ENCODE peak calls at places on chromosomes 16 and 17, in nine cellular contexts. One of them, this sample, is unnamed.

GRCh38 chr17:49580981-49581644 is 5.4 kb downstream of the NXPH3 start:
- DNase-seq in ACHN: no peak
- DNase-seq in activated T-helper 2 cell treated with anti-CD3 and anti-CD28 coated beads, Interferon-gamma antibody, Interleukin-2, Interleukin-4, amounts not matched to agents 10 μg/mL and 5 μg/mL and 100 μg/mL, durations not matched to agents 14 hours and 24 hours and 36 hours: no peak
- DNase-seq in activated CD4-positive, CD25-positive, alpha-beta regulatory T cell treated with anti-CD3 and anti-CD28 coated beads, Interleukin-2, amount 50 U/mL, for 16 hours: no peak
- DNase-seq in GM19239: no peak
- DNase-seq in fibroblast of the aortic adventitia: no peak
- DNase-seq in central memory CD8-positive, alpha-beta T cell: no peak
- DNase-seq in neural crest cell: no peak
- DNase-seq in Karpas-422: no peak
- DNase-seq in this sample: no peak

GRCh38 chr16:70429888-70430666 is 8.8 kb downstream of the ST3GAL2 start:
- DNase-seq in ACHN: no peak
- DNase-seq in activated T-helper 2 cell treated with anti-CD3 and anti-CD28 coated beads, Interferon-gamma antibody, Interleukin-2, Interleukin-4, amounts not matched to agents 10 μg/mL and 5 μg/mL and 100 μg/mL, durations not matched to agents 14 hours and 24 hours and 36 hours: no peak
- DNase-seq in activated CD4-positive, CD25-positive, alpha-beta regulatory T cell treated with anti-CD3 and anti-CD28 coated beads, Interleukin-2, amount 50 U/mL, for 16 hours: no peak
- DNase-seq in GM19239: no peak
- DNase-seq in fibroblast of the aortic adventitia: no peak
- DNase-seq in central memory CD8-positive, alpha-beta T cell: no peak
- DNase-seq in neural crest cell: no peak
- DNase-seq in Karpas-422: peak
- DNase-seq in this sample: no peak

GRCh38 chr17:18978050-18978449 is 26.1 kb downstream of the SLC5A10 start:
- DNase-seq in ACHN: no peak
- DNase-seq in activated T-helper 2 cell treated with anti-CD3 and anti-CD28 coated beads, Interferon-gamma antibody, Interleukin-2, Interleukin-4, amounts not matched to agents 10 μg/mL and 5 μg/mL and 100 μg/mL, durations not matched to agents 14 hours and 24 hours and 36 hours: no peak
- DNase-seq in activated CD4-positive, CD25-positive, alpha-beta regulatory T cell treated with anti-CD3 and anti-CD28 coated beads, Interleukin-2, amount 50 U/mL, for 16 hours: no peak
- DNase-seq in GM19239: no peak
- DNase-seq in fibroblast of the aortic adventitia: no peak
- DNase-seq in central memory CD8-positive, alpha-beta T cell: no peak
- DNase-seq in neural crest cell: no peak
- DNase-seq in Karpas-422: no peak
- DNase-seq in this sample: no peak

GRCh38 chr17:933168-934083 is 46.1 kb downstream of the NXN start:
- DNase-seq in ACHN: peak
- DNase-seq in activated T-helper 2 cell treated with anti-CD3 and anti-CD28 coated beads, Interferon-gamma antibody, Interleukin-2, Interleukin-4, amounts not matched to agents 10 μg/mL and 5 μg/mL and 100 μg/mL, durations not matched to agents 14 hours and 24 hours and 36 hours: no peak
- DNase-seq in activated CD4-positive, CD25-positive, alpha-beta regulatory T cell treated with anti-CD3 and anti-CD28 coated beads, Interleukin-2, amount 50 U/mL, for 16 hours: no peak
- DNase-seq in GM19239: no peak
- DNase-seq in fibroblast of the aortic adventitia: peak
- DNase-seq in central memory CD8-positive, alpha-beta T cell: no peak
- DNase-seq in neural crest cell: no peak
- DNase-seq in Karpas-422: no peak
- DNase-seq in this sample: peak

GRCh38 chr17:149897-150575 is 12.7 kb downstream of the SCGB1C2 start:
- DNase-seq in ACHN: no peak
- DNase-seq in activated T-helper 2 cell treated with anti-CD3 and anti-CD28 coated beads, Interferon-gamma antibody, Interleukin-2, Interleukin-4, amounts not matched to agents 10 μg/mL and 5 μg/mL and 100 μg/mL, durations not matched to agents 14 hours and 24 hours and 36 hours: no peak
- DNase-seq in activated CD4-positive, CD25-positive, alpha-beta regulatory T cell treated with anti-CD3 and anti-CD28 coated beads, Interleukin-2, amount 50 U/mL, for 16 hours: no peak
- DNase-seq in GM19239: no peak
- DNase-seq in fibroblast of the aortic adventitia: no peak
- DNase-seq in central memory CD8-positive, alpha-beta T cell: no peak
- DNase-seq in neural crest cell: no peak
- DNase-seq in Karpas-422: no peak
- DNase-seq in this sample: no peak

GRCh38 chr17:82302991-82303943 is 14.1 kb downstream of the CD7 start:
- DNase-seq in ACHN: no peak
- DNase-seq in activated T-helper 2 cell treated with anti-CD3 and anti-CD28 coated beads, Interferon-gamma antibody, Interleukin-2, Interleukin-4, amounts not matched to agents 10 μg/mL and 5 μg/mL and 100 μg/mL, durations not matched to agents 14 hours and 24 hours and 36 hours: no peak
- DNase-seq in activated CD4-positive, CD25-positive, alpha-beta regulatory T cell treated with anti-CD3 and anti-CD28 coated beads, Interleukin-2, amount 50 U/mL, for 16 hours: no peak
- DNase-seq in GM19239: no peak
- DNase-seq in fibroblast of the aortic adventitia: no peak
- DNase-seq in central memory CD8-positive, alpha-beta T cell: no peak
- DNase-seq in neural crest cell: no peak
- DNase-seq in Karpas-422: no peak
- DNase-seq in this sample: no peak

GRCh38 chr17:50370052-50370451 is 2.9 kb downstream of the MRPL27 start:
- DNase-seq in ACHN: no peak
- DNase-seq in activated T-helper 2 cell treated with anti-CD3 and anti-CD28 coated beads, Interferon-gamma antibody, Interleukin-2, Interleukin-4, amounts not matched to agents 10 μg/mL and 5 μg/mL and 100 μg/mL, durations not matched to agents 14 hours and 24 hours and 36 hours: no peak
- DNase-seq in activated CD4-positive, CD25-positive, alpha-beta regulatory T cell treated with anti-CD3 and anti-CD28 coated beads, Interleukin-2, amount 50 U/mL, for 16 hours: no peak
- DNase-seq in GM19239: no peak
- DNase-seq in fibroblast of the aortic adventitia: no peak
- DNase-seq in central memory CD8-positive, alpha-beta T cell: no peak
- DNase-seq in neural crest cell: no peak
- DNase-seq in Karpas-422: no peak
- DNase-seq in this sample: no peak

GRCh38 chr17:79811036-79811887 is 14.4 kb upstream of the CBX8 start:
- DNase-seq in ACHN: peak
- DNase-seq in activated T-helper 2 cell treated with anti-CD3 and anti-CD28 coated beads, Interferon-gamma antibody, Interleukin-2, Interleukin-4, amounts not matched to agents 10 μg/mL and 5 μg/mL and 100 μg/mL, durations not matched to agents 14 hours and 24 hours and 36 hours: no peak
- DNase-seq in activated CD4-positive, CD25-positive, alpha-beta regulatory T cell treated with anti-CD3 and anti-CD28 coated beads, Interleukin-2, amount 50 U/mL, for 16 hours: no peak
- DNase-seq in GM19239: no peak
- DNase-seq in fibroblast of the aortic adventitia: no peak
- DNase-seq in central memory CD8-positive, alpha-beta T cell: no peak
- DNase-seq in neural crest cell: no peak
- DNase-seq in Karpas-422: peak
- DNase-seq in this sample: peak

GRCh38 chr17:79650283-79650682 is 39.4 kb upstream of the RBFOX3 start:
- DNase-seq in ACHN: no peak
- DNase-seq in activated T-helper 2 cell treated with anti-CD3 and anti-CD28 coated beads, Interferon-gamma antibody, Interleukin-2, Interleukin-4, amounts not matched to agents 10 μg/mL and 5 μg/mL and 100 μg/mL, durations not matched to agents 14 hours and 24 hours and 36 hours: peak
- DNase-seq in activated CD4-positive, CD25-positive, alpha-beta regulatory T cell treated with anti-CD3 and anti-CD28 coated beads, Interleukin-2, amount 50 U/mL, for 16 hours: no peak
- DNase-seq in GM19239: no peak
- DNase-seq in fibroblast of the aortic adventitia: no peak
- DNase-seq in central memory CD8-positive, alpha-beta T cell: no peak
- DNase-seq in neural crest cell: no peak
- DNase-seq in Karpas-422: no peak
- DNase-seq in this sample: no peak

GRCh38 chr17:67656494-67657203 is 61.1 kb upstream of the NOL11 start:
- DNase-seq in ACHN: no peak
- DNase-seq in activated T-helper 2 cell treated with anti-CD3 and anti-CD28 coated beads, Interferon-gamma antibody, Interleukin-2, Interleukin-4, amounts not matched to agents 10 μg/mL and 5 μg/mL and 100 μg/mL, durations not matched to agents 14 hours and 24 hours and 36 hours: no peak
- DNase-seq in activated CD4-positive, CD25-positive, alpha-beta regulatory T cell treated with anti-CD3 and anti-CD28 coated beads, Interleukin-2, amount 50 U/mL, for 16 hours: no peak
- DNase-seq in GM19239: no peak
- DNase-seq in fibroblast of the aortic adventitia: no peak
- DNase-seq in central memory CD8-positive, alpha-beta T cell: no peak
- DNase-seq in neural crest cell: no peak
- DNase-seq in Karpas-422: no peak
- DNase-seq in this sample: no peak

GRCh38 chr17:81388612-81389367 is 6.5 kb upstream of the BAHCC1 start:
- DNase-seq in ACHN: no peak
- DNase-seq in activated T-helper 2 cell treated with anti-CD3 and anti-CD28 coated beads, Interferon-gamma antibody, Interleukin-2, Interleukin-4, amounts not matched to agents 10 μg/mL and 5 μg/mL and 100 μg/mL, durations not matched to agents 14 hours and 24 hours and 36 hours: no peak
- DNase-seq in activated CD4-positive, CD25-positive, alpha-beta regulatory T cell treated with anti-CD3 and anti-CD28 coated beads, Interleukin-2, amount 50 U/mL, for 16 hours: no peak
- DNase-seq in GM19239: no peak
- DNase-seq in fibroblast of the aortic adventitia: no peak
- DNase-seq in central memory CD8-positive, alpha-beta T cell: no peak
- DNase-seq in neural crest cell: no peak
- DNase-seq in Karpas-422: no peak
- DNase-seq in this sample: peak

GRCh38 chr16:78560997-78561396 is 461.5 kb downstream of the WWOX start:
- DNase-seq in ACHN: no peak
- DNase-seq in activated T-helper 2 cell treated with anti-CD3 and anti-CD28 coated beads, Interferon-gamma antibody, Interleukin-2, Interleukin-4, amounts not matched to agents 10 μg/mL and 5 μg/mL and 100 μg/mL, durations not matched to agents 14 hours and 24 hours and 36 hours: no peak
- DNase-seq in activated CD4-positive, CD25-positive, alpha-beta regulatory T cell treated with anti-CD3 and anti-CD28 coated beads, Interleukin-2, amount 50 U/mL, for 16 hours: no peak
- DNase-seq in GM19239: no peak
- DNase-seq in fibroblast of the aortic adventitia: no peak
- DNase-seq in central memory CD8-positive, alpha-beta T cell: no peak
- DNase-seq in neural crest cell: no peak
- DNase-seq in Karpas-422: no peak
- DNase-seq in this sample: no peak

GRCh38 chr16:11134722-11135121 is 121.3 kb downstream of the SOCS1 start:
- DNase-seq in ACHN: no peak
- DNase-seq in activated T-helper 2 cell treated with anti-CD3 and anti-CD28 coated beads, Interferon-gamma antibody, Interleukin-2, Interleukin-4, amounts not matched to agents 10 μg/mL and 5 μg/mL and 100 μg/mL, durations not matched to agents 14 hours and 24 hours and 36 hours: no peak
- DNase-seq in activated CD4-positive, CD25-positive, alpha-beta regulatory T cell treated with anti-CD3 and anti-CD28 coated beads, Interleukin-2, amount 50 U/mL, for 16 hours: no peak
- DNase-seq in GM19239: no peak
- DNase-seq in fibroblast of the aortic adventitia: no peak
- DNase-seq in central memory CD8-positive, alpha-beta T cell: no peak
- DNase-seq in neural crest cell: no peak
- DNase-seq in Karpas-422: no peak
- DNase-seq in this sample: no peak

GRCh38 chr17:79702071-79702470 is 28.7 kb upstream of the ENPP7 start:
- DNase-seq in ACHN: no peak
- DNase-seq in activated T-helper 2 cell treated with anti-CD3 and anti-CD28 coated beads, Interferon-gamma antibody, Interleukin-2, Interleukin-4, amounts not matched to agents 10 μg/mL and 5 μg/mL and 100 μg/mL, durations not matched to agents 14 hours and 24 hours and 36 hours: no peak
- DNase-seq in activated CD4-positive, CD25-positive, alpha-beta regulatory T cell treated with anti-CD3 and anti-CD28 coated beads, Interleukin-2, amount 50 U/mL, for 16 hours: no peak
- DNase-seq in GM19239: no peak
- DNase-seq in fibroblast of the aortic adventitia: no peak
- DNase-seq in central memory CD8-positive, alpha-beta T cell: no peak
- DNase-seq in neural crest cell: no peak
- DNase-seq in Karpas-422: no peak
- DNase-seq in this sample: no peak

GRCh38 chr16:14015948-14016347 is 55.2 kb upstream of the MRTFB start:
- DNase-seq in ACHN: no peak
- DNase-seq in activated T-helper 2 cell treated with anti-CD3 and anti-CD28 coated beads, Interferon-gamma antibody, Interleukin-2, Interleukin-4, amounts not matched to agents 10 μg/mL and 5 μg/mL and 100 μg/mL, durations not matched to agents 14 hours and 24 hours and 36 hours: no peak
- DNase-seq in activated CD4-positive, CD25-positive, alpha-beta regulatory T cell treated with anti-CD3 and anti-CD28 coated beads, Interleukin-2, amount 50 U/mL, for 16 hours: no peak
- DNase-seq in GM19239: no peak
- DNase-seq in fibroblast of the aortic adventitia: peak
- DNase-seq in central memory CD8-positive, alpha-beta T cell: no peak
- DNase-seq in neural crest cell: no peak
- DNase-seq in Karpas-422: no peak
- DNase-seq in this sample: peak

GRCh38 chr16:8727857-8728618 is 53.6 kb downstream of the ABAT start:
- DNase-seq in ACHN: no peak
- DNase-seq in activated T-helper 2 cell treated with anti-CD3 and anti-CD28 coated beads, Interferon-gamma antibody, Interleukin-2, Interleukin-4, amounts not matched to agents 10 μg/mL and 5 μg/mL and 100 μg/mL, durations not matched to agents 14 hours and 24 hours and 36 hours: no peak
- DNase-seq in activated CD4-positive, CD25-positive, alpha-beta regulatory T cell treated with anti-CD3 and anti-CD28 coated beads, Interleukin-2, amount 50 U/mL, for 16 hours: no peak
- DNase-seq in GM19239: no peak
- DNase-seq in fibroblast of the aortic adventitia: no peak
- DNase-seq in central memory CD8-positive, alpha-beta T cell: no peak
- DNase-seq in neural crest cell: no peak
- DNase-seq in Karpas-422: no peak
- DNase-seq in this sample: no peak

GRCh38 chr17:31388770-31389672 is 2.5 kb upstream of the RAB11FIP4 start:
- DNase-seq in ACHN: peak
- DNase-seq in activated T-helper 2 cell treated with anti-CD3 and anti-CD28 coated beads, Interferon-gamma antibody, Interleukin-2, Interleukin-4, amounts not matched to agents 10 μg/mL and 5 μg/mL and 100 μg/mL, durations not matched to agents 14 hours and 24 hours and 36 hours: no peak
- DNase-seq in activated CD4-positive, CD25-positive, alpha-beta regulatory T cell treated with anti-CD3 and anti-CD28 coated beads, Interleukin-2, amount 50 U/mL, for 16 hours: no peak
- DNase-seq in GM19239: peak
- DNase-seq in fibroblast of the aortic adventitia: no peak
- DNase-seq in central memory CD8-positive, alpha-beta T cell: no peak
- DNase-seq in neural crest cell: peak
- DNase-seq in Karpas-422: peak
- DNase-seq in this sample: peak

GRCh38 chr17:57186231-57187019 is 69.9 kb upstream of the MSI2 start:
- DNase-seq in ACHN: no peak
- DNase-seq in activated T-helper 2 cell treated with anti-CD3 and anti-CD28 coated beads, Interferon-gamma antibody, Interleukin-2, Interleukin-4, amounts not matched to agents 10 μg/mL and 5 μg/mL and 100 μg/mL, durations not matched to agents 14 hours and 24 hours and 36 hours: no peak
- DNase-seq in activated CD4-positive, CD25-positive, alpha-beta regulatory T cell treated with anti-CD3 and anti-CD28 coated beads, Interleukin-2, amount 50 U/mL, for 16 hours: no peak
- DNase-seq in GM19239: no peak
- DNase-seq in fibroblast of the aortic adventitia: no peak
- DNase-seq in central memory CD8-positive, alpha-beta T cell: no peak
- DNase-seq in neural crest cell: no peak
- DNase-seq in Karpas-422: no peak
- DNase-seq in this sample: no peak

GRCh38 chr16:56332464-56333079 is 92.8 kb downstream of the AMFR start:
- DNase-seq in ACHN: peak
- DNase-seq in activated T-helper 2 cell treated with anti-CD3 and anti-CD28 coated beads, Interferon-gamma antibody, Interleukin-2, Interleukin-4, amounts not matched to agents 10 μg/mL and 5 μg/mL and 100 μg/mL, durations not matched to agents 14 hours and 24 hours and 36 hours: no peak
- DNase-seq in activated CD4-positive, CD25-positive, alpha-beta regulatory T cell treated with anti-CD3 and anti-CD28 coated beads, Interleukin-2, amount 50 U/mL, for 16 hours: no peak
- DNase-seq in GM19239: no peak
- DNase-seq in fibroblast of the aortic adventitia: peak
- DNase-seq in central memory CD8-positive, alpha-beta T cell: no peak
- DNase-seq in neural crest cell: peak
- DNase-seq in Karpas-422: peak
- DNase-seq in this sample: peak

GRCh38 chr16:30655815-30656347 is 2.4 kb upstream of the FBRS start:
- DNase-seq in ACHN: no peak
- DNase-seq in activated T-helper 2 cell treated with anti-CD3 and anti-CD28 coated beads, Interferon-gamma antibody, Interleukin-2, Interleukin-4, amounts not matched to agents 10 μg/mL and 5 μg/mL and 100 μg/mL, durations not matched to agents 14 hours and 24 hours and 36 hours: no peak
- DNase-seq in activated CD4-positive, CD25-positive, alpha-beta regulatory T cell treated with anti-CD3 and anti-CD28 coated beads, Interleukin-2, amount 50 U/mL, for 16 hours: no peak
- DNase-seq in GM19239: no peak
- DNase-seq in fibroblast of the aortic adventitia: no peak
- DNase-seq in central memory CD8-positive, alpha-beta T cell: no peak
- DNase-seq in neural crest cell: no peak
- DNase-seq in Karpas-422: no peak
- DNase-seq in this sample: no peak

GRCh38 chr17:39754161-39754957 is 16.6 kb downstream of the GRB7 start:
- DNase-seq in ACHN: peak
- DNase-seq in activated T-helper 2 cell treated with anti-CD3 and anti-CD28 coated beads, Interferon-gamma antibody, Interleukin-2, Interleukin-4, amounts not matched to agents 10 μg/mL and 5 μg/mL and 100 μg/mL, durations not matched to agents 14 hours and 24 hours and 36 hours: peak
- DNase-seq in activated CD4-positive, CD25-positive, alpha-beta regulatory T cell treated with anti-CD3 and anti-CD28 coated beads, Interleukin-2, amount 50 U/mL, for 16 hours: peak
- DNase-seq in GM19239: peak
- DNase-seq in fibroblast of the aortic adventitia: peak
- DNase-seq in central memory CD8-positive, alpha-beta T cell: peak
- DNase-seq in neural crest cell: peak
- DNase-seq in Karpas-422: peak
- DNase-seq in this sample: peak

GRCh38 chr17:28891201-28891600 is 6.3 kb downstream of the FLOT2 start:
- DNase-seq in ACHN: no peak
- DNase-seq in activated T-helper 2 cell treated with anti-CD3 and anti-CD28 coated beads, Interferon-gamma antibody, Interleukin-2, Interleukin-4, amounts not matched to agents 10 μg/mL and 5 μg/mL and 100 μg/mL, durations not matched to agents 14 hours and 24 hours and 36 hours: no peak
- DNase-seq in activated CD4-positive, CD25-positive, alpha-beta regulatory T cell treated with anti-CD3 and anti-CD28 coated beads, Interleukin-2, amount 50 U/mL, for 16 hours: no peak
- DNase-seq in GM19239: no peak
- DNase-seq in fibroblast of the aortic adventitia: no peak
- DNase-seq in central memory CD8-positive, alpha-beta T cell: no peak
- DNase-seq in neural crest cell: no peak
- DNase-seq in Karpas-422: no peak
- DNase-seq in this sample: peak

GRCh38 chr17:80441598-80442304 is 26.8 kb downstream of the ENDOV start:
- DNase-seq in ACHN: no peak
- DNase-seq in activated T-helper 2 cell treated with anti-CD3 and anti-CD28 coated beads, Interferon-gamma antibody, Interleukin-2, Interleukin-4, amounts not matched to agents 10 μg/mL and 5 μg/mL and 100 μg/mL, durations not matched to agents 14 hours and 24 hours and 36 hours: no peak
- DNase-seq in activated CD4-positive, CD25-positive, alpha-beta regulatory T cell treated with anti-CD3 and anti-CD28 coated beads, Interleukin-2, amount 50 U/mL, for 16 hours: no peak
- DNase-seq in GM19239: no peak
- DNase-seq in fibroblast of the aortic adventitia: no peak
- DNase-seq in central memory CD8-positive, alpha-beta T cell: no peak
- DNase-seq in neural crest cell: no peak
- DNase-seq in Karpas-422: no peak
- DNase-seq in this sample: no peak

GRCh38 chr16:83272201-83272600 is 535.6 kb upstream of the HSBP1 start:
- DNase-seq in ACHN: no peak
- DNase-seq in activated T-helper 2 cell treated with anti-CD3 and anti-CD28 coated beads, Interferon-gamma antibody, Interleukin-2, Interleukin-4, amounts not matched to agents 10 μg/mL and 5 μg/mL and 100 μg/mL, durations not matched to agents 14 hours and 24 hours and 36 hours: no peak
- DNase-seq in activated CD4-positive, CD25-positive, alpha-beta regulatory T cell treated with anti-CD3 and anti-CD28 coated beads, Interleukin-2, amount 50 U/mL, for 16 hours: no peak
- DNase-seq in GM19239: no peak
- DNase-seq in fibroblast of the aortic adventitia: peak
- DNase-seq in central memory CD8-positive, alpha-beta T cell: no peak
- DNase-seq in neural crest cell: no peak
- DNase-seq in Karpas-422: no peak
- DNase-seq in this sample: no peak

GRCh38 chr16:14640538-14640937 is 7.8 kb downstream of the BFAR start:
- DNase-seq in ACHN: no peak
- DNase-seq in activated T-helper 2 cell treated with anti-CD3 and anti-CD28 coated beads, Interferon-gamma antibody, Interleukin-2, Interleukin-4, amounts not matched to agents 10 μg/mL and 5 μg/mL and 100 μg/mL, durations not matched to agents 14 hours and 24 hours and 36 hours: no peak
- DNase-seq in activated CD4-positive, CD25-positive, alpha-beta regulatory T cell treated with anti-CD3 and anti-CD28 coated beads, Interleukin-2, amount 50 U/mL, for 16 hours: no peak
- DNase-seq in GM19239: no peak
- DNase-seq in fibroblast of the aortic adventitia: no peak
- DNase-seq in central memory CD8-positive, alpha-beta T cell: no peak
- DNase-seq in neural crest cell: no peak
- DNase-seq in Karpas-422: no peak
- DNase-seq in this sample: no peak

GRCh38 chr17:47295037-47295873 is 28.5 kb upstream of the EFCAB13 start:
- DNase-seq in ACHN: no peak
- DNase-seq in activated T-helper 2 cell treated with anti-CD3 and anti-CD28 coated beads, Interferon-gamma antibody, Interleukin-2, Interleukin-4, amounts not matched to agents 10 μg/mL and 5 μg/mL and 100 μg/mL, durations not matched to agents 14 hours and 24 hours and 36 hours: no peak
- DNase-seq in activated CD4-positive, CD25-positive, alpha-beta regulatory T cell treated with anti-CD3 and anti-CD28 coated beads, Interleukin-2, amount 50 U/mL, for 16 hours: no peak
- DNase-seq in GM19239: no peak
- DNase-seq in fibroblast of the aortic adventitia: no peak
- DNase-seq in central memory CD8-positive, alpha-beta T cell: no peak
- DNase-seq in neural crest cell: peak
- DNase-seq in Karpas-422: no peak
- DNase-seq in this sample: no peak

GRCh38 chr17:5943991-5944390 is 126.2 kb upstream of the WSCD1 start:
- DNase-seq in ACHN: no peak
- DNase-seq in activated T-helper 2 cell treated with anti-CD3 and anti-CD28 coated beads, Interferon-gamma antibody, Interleukin-2, Interleukin-4, amounts not matched to agents 10 μg/mL and 5 μg/mL and 100 μg/mL, durations not matched to agents 14 hours and 24 hours and 36 hours: no peak
- DNase-seq in activated CD4-positive, CD25-positive, alpha-beta regulatory T cell treated with anti-CD3 and anti-CD28 coated beads, Interleukin-2, amount 50 U/mL, for 16 hours: no peak
- DNase-seq in GM19239: no peak
- DNase-seq in fibroblast of the aortic adventitia: no peak
- DNase-seq in central memory CD8-positive, alpha-beta T cell: no peak
- DNase-seq in neural crest cell: no peak
- DNase-seq in Karpas-422: no peak
- DNase-seq in this sample: no peak

GRCh38 chr16:87843678-87844373 is 25.5 kb downstream of the SLC7A5 start:
- DNase-seq in ACHN: no peak
- DNase-seq in activated T-helper 2 cell treated with anti-CD3 and anti-CD28 coated beads, Interferon-gamma antibody, Interleukin-2, Interleukin-4, amounts not matched to agents 10 μg/mL and 5 μg/mL and 100 μg/mL, durations not matched to agents 14 hours and 24 hours and 36 hours: no peak
- DNase-seq in activated CD4-positive, CD25-positive, alpha-beta regulatory T cell treated with anti-CD3 and anti-CD28 coated beads, Interleukin-2, amount 50 U/mL, for 16 hours: no peak
- DNase-seq in GM19239: no peak
- DNase-seq in fibroblast of the aortic adventitia: no peak
- DNase-seq in central memory CD8-positive, alpha-beta T cell: no peak
- DNase-seq in neural crest cell: no peak
- DNase-seq in Karpas-422: no peak
- DNase-seq in this sample: no peak

GRCh38 chr17:9940826-9941225 is 35.8 kb upstream of the RCVRN start:
- DNase-seq in ACHN: no peak
- DNase-seq in activated T-helper 2 cell treated with anti-CD3 and anti-CD28 coated beads, Interferon-gamma antibody, Interleukin-2, Interleukin-4, amounts not matched to agents 10 μg/mL and 5 μg/mL and 100 μg/mL, durations not matched to agents 14 hours and 24 hours and 36 hours: no peak
- DNase-seq in activated CD4-positive, CD25-positive, alpha-beta regulatory T cell treated with anti-CD3 and anti-CD28 coated beads, Interleukin-2, amount 50 U/mL, for 16 hours: no peak
- DNase-seq in GM19239: no peak
- DNase-seq in fibroblast of the aortic adventitia: no peak
- DNase-seq in central memory CD8-positive, alpha-beta T cell: no peak
- DNase-seq in neural crest cell: no peak
- DNase-seq in Karpas-422: no peak
- DNase-seq in this sample: no peak

GRCh38 chr16:35574011-35574410 is 2114.6 kb downstream of the TP53TG3F start:
- DNase-seq in ACHN: no peak
- DNase-seq in activated T-helper 2 cell treated with anti-CD3 and anti-CD28 coated beads, Interferon-gamma antibody, Interleukin-2, Interleukin-4, amounts not matched to agents 10 μg/mL and 5 μg/mL and 100 μg/mL, durations not matched to agents 14 hours and 24 hours and 36 hours: no peak
- DNase-seq in activated CD4-positive, CD25-positive, alpha-beta regulatory T cell treated with anti-CD3 and anti-CD28 coated beads, Interleukin-2, amount 50 U/mL, for 16 hours: no peak
- DNase-seq in GM19239: no peak
- DNase-seq in fibroblast of the aortic adventitia: no peak
- DNase-seq in central memory CD8-positive, alpha-beta T cell: no peak
- DNase-seq in neural crest cell: no peak
- DNase-seq in Karpas-422: no peak
- DNase-seq in this sample: no peak

GRCh38 chr17:78266231-78266631 is 34.8 kb downstream of the TMEM235 start:
- DNase-seq in ACHN: no peak
- DNase-seq in activated T-helper 2 cell treated with anti-CD3 and anti-CD28 coated beads, Interferon-gamma antibody, Interleukin-2, Interleukin-4, amounts not matched to agents 10 μg/mL and 5 μg/mL and 100 μg/mL, durations not matched to agents 14 hours and 24 hours and 36 hours: no peak
- DNase-seq in activated CD4-positive, CD25-positive, alpha-beta regulatory T cell treated with anti-CD3 and anti-CD28 coated beads, Interleukin-2, amount 50 U/mL, for 16 hours: no peak
- DNase-seq in GM19239: no peak
- DNase-seq in fibroblast of the aortic adventitia: no peak
- DNase-seq in central memory CD8-positive, alpha-beta T cell: no peak
- DNase-seq in neural crest cell: no peak
- DNase-seq in Karpas-422: no peak
- DNase-seq in this sample: no peak